ENCODE peak calls at places on chromosomes 13 and 19, in five cellular contexts. S is tibial nerve; H is naive thymus-derived CD4-positive, alpha-beta T cell; O is GDM1; G is WTC11. X is an unnamed sample.
A peak's percentile ranks its signal among the peaks of the same experiment; 100 is the strongest.

GRCh38 chr19:49920624-49921363 is 8.2 kb upstream of the ATF5 start:
- DNase-seq in S (no peak), H (no peak), O (no peak), G (no peak), X (no peak)

GRCh38 chr19:30968210-30968609 is 381.0 kb downstream of the TSHZ3 start:
- DNase-seq in S (no peak), H (no peak), O (no peak), G (peak; percentile 19), X (no peak)

GRCh38 chr13:40472427-40473220 is 193.8 kb downstream of the FOXO1 start:
- DNase-seq in S (no peak), H (no peak), O (no peak), G (no peak), X (no peak)

GRCh38 chr13:45367358-45367757 is 26.4 kb upstream of the TPT1 start:
- DNase-seq in S (no peak), H (peak; percentile 38), O (peak; percentile 42), G (no peak), X (peak; percentile 67)

GRCh38 chr13:44159633-44160279 is 213.9 kb upstream of the SERP2 start:
- DNase-seq in S (no peak), H (no peak), O (no peak), G (no peak), X (no peak)

GRCh38 chr13:101829484-101829883 is 377.0 kb downstream of the ITGBL1 start:
- DNase-seq in S (no peak), H (no peak), O (no peak), G (no peak), X (no peak)

GRCh38 chr13:97976551-97977375 is 23.3 kb downstream of the IPO5 start:
- DNase-seq in S (peak; percentile 10), H (no peak), O (no peak), G (peak; percentile 18), X (peak; percentile 66)

GRCh38 chr19:38213911-38214625 is 10.0 kb downstream of the DPF1 start:
- DNase-seq in S (no peak), H (no peak), O (peak; percentile 56), G (no peak), X (peak; percentile 81)

GRCh38 chr19:44401108-44401786 is at the start of gene ZNF285:
- DNase-seq in S (peak; percentile 80), H (peak; percentile 59), O (no peak), G (peak; percentile 93), X (no peak)

GRCh38 chr13:99527346-99527745 is 26.1 kb downstream of the TM9SF2 start:
- DNase-seq in S (no peak), H (no peak), O (no peak), G (no peak), X (peak; percentile 18)

GRCh38 chr19:49690656-49691242 is at the start of gene CPT1C:
- DNase-seq in S (peak; percentile 70), H (no peak), O (no peak), G (peak; percentile 93), X (no peak)

GRCh38 chr13:51833980-51834379 is 11.0 kb downstream of the TMEM272 start:
- DNase-seq in S (no peak), H (no peak), O (no peak), G (no peak), X (no peak)

GRCh38 chr19:46487802-46488445 is 7.7 kb downstream of the PNMA8B start:
- DNase-seq in S (peak; percentile 80), H (peak; percentile 61), O (no peak), G (peak; percentile 91), X (peak; percentile 43)

GRCh38 chr13:111920932-111921705 is 145.8 kb upstream of the SOX1 start:
- DNase-seq in S (no peak), H (no peak), O (no peak), G (no peak), X (no peak)

GRCh38 chr13:37495046-37495445 is 103.5 kb downstream of the POSTN start:
- DNase-seq in S (no peak), H (no peak), O (no peak), G (no peak), X (no peak)

GRCh38 chr19:28164214-28164613 is 1048.7 kb downstream of the UQCRFS1 start:
- DNase-seq in S (no peak), H (no peak), O (no peak), G (no peak), X (no peak)

GRCh38 chr19:45498411-45499195 is at the start of gene PPM1N:
- DNase-seq in S (no peak), H (peak; percentile 56), O (no peak), G (peak; percentile 80), X (peak; percentile 59)

GRCh38 chr19:35712910-35713845 is 4.6 kb upstream of the KMT2B start:
- DNase-seq in S (no peak), H (no peak), O (no peak), G (peak; percentile 46), X (no peak)

GRCh38 chr13:108974686-108975085 is 345.3 kb downstream of the MYO16 start:
- DNase-seq in S (no peak), H (no peak), O (no peak), G (no peak), X (no peak)

GRCh38 chr19:55677572-55678028 is 2.6 kb downstream of the EPN1 start:
- DNase-seq in S (no peak), H (no peak), O (no peak), G (no peak), X (no peak)

GRCh38 chr13:49580980-49581680 is 4.2 kb downstream of the RCBTB1 start:
- DNase-seq in S (no peak), H (no peak), O (no peak), G (no peak), X (no peak)

GRCh38 chr13:31242935-31243334 is 43.2 kb downstream of the B3GLCT start:
- DNase-seq in S (no peak), H (no peak), O (no peak), G (no peak), X (no peak)

GRCh38 chr13:30752201-30752797 is 17.0 kb downstream of the ALOX5AP start:
- DNase-seq in S (no peak), H (no peak), O (no peak), G (no peak), X (no peak)

GRCh38 chr13:49307365-49307764 is 59.6 kb downstream of the CDADC1 start:
- DNase-seq in S (peak; percentile 60), H (no peak), O (no peak), G (no peak), X (no peak)

GRCh38 chr13:92175330-92175729 is 776.9 kb downstream of the GPC5 start:
- DNase-seq in S (peak; percentile 15), H (no peak), O (peak; percentile 73), G (peak; percentile 17), X (peak; percentile 48)

GRCh38 chr19:17075860-17076538 is 422 bp downstream of the MYO9B start:
- DNase-seq in S (no peak), H (peak; percentile 26), O (peak; percentile 52), G (no peak), X (peak; percentile 37)

GRCh38 chr19:10830941-10831779 is 4.9 kb downstream of the TMED1 start:
- DNase-seq in S (no peak), H (no peak), O (no peak), G (no peak), X (no peak)

GRCh38 chr13:78192721-78193120 is 274.1 kb upstream of the EDNRB start:
- DNase-seq in S (no peak), H (no peak), O (no peak), G (no peak), X (no peak)

GRCh38 chr19:55310498-55310897 is 14.6 kb downstream of the TMEM150B start:
- DNase-seq in S (no peak), H (no peak), O (no peak), G (no peak), X (no peak)

GRCh38 chr13:61162636-61163035 is 253.0 kb downstream of the PCDH20 start:
- DNase-seq in S (no peak), H (no peak), O (no peak), G (no peak), X (no peak)

GRCh38 chr19:33440682-33441081 is 67.2 kb downstream of the CEBPG start:
- DNase-seq in S (no peak), H (no peak), O (no peak), G (no peak), X (no peak)

GRCh38 chr19:31350693-31351211 is 1.5 kb upstream of the TSHZ3 start:
- DNase-seq in S (no peak), H (no peak), O (no peak), G (peak; percentile 51), X (no peak)

GRCh38 chr19:45442927-45443461 is 19.3 kb upstream of the ERCC1 start:
- DNase-seq in S (peak; percentile 66), H (no peak), O (peak; percentile 70), G (peak; percentile 38), X (no peak)

GRCh38 chr13:74243637-74244526 is 109.7 kb upstream of the KLF12 start:
- DNase-seq in S (no peak), H (no peak), O (no peak), G (no peak), X (peak; percentile 18)

GRCh38 chr19:7596191-7596937 is 701 bp downstream of the CAMSAP3 start:
- DNase-seq in S (no peak), H (no peak), O (no peak), G (no peak), X (no peak)

X was measured in Jurkat, Clone E6-1.